ENCODE peak calls at places on chromosomes 12 and 14, in ten cellular contexts. Y is neural progenitor cell, O is tibial nerve, I is tibial artery, A is fibroblast of lung, N is Peyer's patch, H is left ventricle myocardium inferior, K is testis, R is cardiac muscle cell, Q is heart right ventricle. W is an unnamed sample.

GRCh38 chr12:52171950-52172512 is 19.8 kb downstream of the KRT80 start:
- DNase-seq in Y (peak; percentile 66), O (no peak), I (no peak), A (peak; percentile 61), N (peak; percentile 72), H (no peak), K (peak; percentile 37), R (no peak), Q (no peak), W (peak; percentile 96)

GRCh38 chr14:93733646-93734045 is 54.6 kb downstream of the PRIMA1 start:
- DNase-seq in Y (no peak), O (no peak), I (no peak), A (no peak), N (peak; percentile 11), H (no peak), K (no peak), R (no peak), Q (no peak), W (no peak)

GRCh38 chr14:73815849-73816816 is 35.5 kb upstream of the PTGR2 start:
- DNase-seq in Y (no peak), O (no peak), I (no peak), A (peak; percentile 67), N (no peak), H (no peak), K (no peak), R (no peak), Q (no peak), W (no peak)

GRCh38 chr12:81216739-81217138 is 138.9 kb downstream of the ACSS3 start:
- DNase-seq in Y (no peak), O (no peak), I (no peak), A (no peak), N (no peak), H (no peak), K (no peak), R (no peak), Q (no peak), W (no peak)

GRCh38 chr14:38079886-38080285 is 127.8 kb upstream of the SSTR1 start:
- DNase-seq in Y (no peak), O (no peak), I (no peak), A (no peak), N (no peak), H (no peak), K (no peak), R (no peak), Q (no peak), W (no peak)

GRCh38 chr12:57839996-57840395 is 6.5 kb downstream of the CTDSP2 start:
- DNase-seq in Y (no peak), O (no peak), I (no peak), A (no peak), N (no peak), H (no peak), K (no peak), R (no peak), Q (no peak), W (no peak)

GRCh38 chr12:79778802-79779201 is 88.0 kb upstream of the PAWR start:
- DNase-seq in Y (no peak), O (no peak), I (no peak), A (no peak), N (no peak), H (no peak), K (no peak), R (no peak), Q (no peak), W (no peak)

GRCh38 chr12:5230861-5231260 is 187.2 kb downstream of the KCNA5 start:
- DNase-seq in Y (no peak), O (no peak), I (no peak), A (no peak), N (no peak), H (no peak), K (no peak), R (no peak), Q (no peak), W (no peak)

GRCh38 chr14:55107766-55108554 is 21.1 kb upstream of the LGALS3 start:
- DNase-seq in Y (no peak), O (peak; percentile 72), I (peak; percentile 94), A (peak; percentile 98), N (peak; percentile 88), H (peak; percentile 90), K (peak; percentile 94), R (no peak), Q (peak; percentile 91), W (peak; percentile 76)

GRCh38 chr12:114678718-114679117 is 5.3 kb downstream of the TBX3 start:
- DNase-seq in Y (no peak), O (no peak), I (no peak), A (no peak), N (no peak), H (no peak), K (no peak), R (no peak), Q (no peak), W (peak; percentile 39)

GRCh38 chr12:15732341-15733061 is 56.7 kb downstream of the EPS8 start:
- DNase-seq in Y (no peak), O (no peak), I (no peak), A (peak; percentile 82), N (no peak), H (no peak), K (no peak), R (no peak), Q (no peak), W (no peak)

DNA sequence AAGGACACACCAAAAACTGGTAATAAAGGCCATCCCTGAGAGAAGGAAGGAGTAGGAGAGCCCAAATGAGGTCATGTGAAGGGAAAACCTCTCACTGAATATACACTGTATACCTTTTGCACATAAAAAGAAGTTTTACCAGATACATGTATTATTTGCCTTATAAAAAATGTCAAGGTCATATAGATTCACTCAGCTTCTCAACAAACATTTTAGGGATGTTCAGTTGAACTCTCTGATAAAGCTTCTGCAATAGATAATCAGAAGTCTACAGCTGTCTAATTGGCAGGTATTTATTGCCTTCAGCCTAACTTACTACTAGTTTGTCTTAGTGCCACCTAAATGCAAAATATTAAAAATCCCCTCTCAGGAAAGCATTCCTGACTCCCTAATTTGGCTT is 8.7 kb downstream of the SLC11A2 start:
- DNase-seq in Y (no peak), O (no peak), I (no peak), A (no peak), N (no peak), H (no peak), K (no peak), R (no peak), Q (no peak), W (no peak)
- H3K27ac ChIP-seq in Y (no peak overlapping the region), O (no peak overlapping the region), I (no peak overlapping the region), A (no peak overlapping the region), N (no peak overlapping the region), H (no peak overlapping the region), K (no peak overlapping the region), R (no peak overlapping the region), Q (no peak overlapping the region), W (no peak overlapping the region)

DNA sequence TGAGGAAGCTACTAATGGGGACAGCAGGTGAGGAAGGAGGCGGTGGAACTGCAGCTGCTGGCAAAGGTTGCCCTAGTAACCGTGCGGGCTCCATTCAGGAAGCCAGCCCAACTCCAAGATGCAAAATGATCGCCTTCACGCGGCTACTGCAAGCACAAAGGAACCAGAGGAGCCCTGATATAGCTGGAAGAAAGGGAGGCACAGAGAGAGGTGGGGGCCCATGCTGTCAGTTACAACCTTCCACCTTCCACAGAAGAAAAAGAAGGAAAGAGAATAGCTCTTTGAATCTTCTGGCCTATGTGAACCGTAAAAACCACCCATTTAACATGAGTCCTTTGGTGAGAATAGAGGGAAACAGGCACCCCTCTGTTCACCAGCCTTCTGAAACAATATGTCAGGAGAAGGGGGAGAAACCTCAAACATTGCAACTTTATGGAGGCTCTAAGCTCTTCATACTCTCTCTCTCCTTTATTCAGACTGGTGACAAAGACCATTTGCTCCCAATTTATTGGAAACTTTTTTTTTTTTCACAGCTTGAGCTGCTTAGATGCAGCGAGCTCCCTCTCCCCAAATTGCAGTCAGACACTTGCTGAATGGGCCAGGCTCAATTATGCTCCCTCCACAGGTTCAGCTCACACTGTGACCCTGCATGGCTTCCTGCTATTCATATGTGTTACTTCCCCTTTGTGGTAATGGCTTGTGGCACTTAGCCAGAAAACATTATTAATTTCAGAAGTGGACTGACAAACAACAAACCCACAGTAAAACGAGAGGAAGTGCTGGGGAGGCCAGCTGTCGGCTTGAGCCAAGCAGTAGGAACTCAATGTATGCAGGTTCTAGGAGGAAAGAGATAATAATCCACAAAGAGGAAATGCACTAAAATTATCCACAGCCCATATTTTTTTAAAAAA is 6.2 kb downstream of the DUSP6 start:
- DNase-seq in Y (peak; percentile 83), O (no peak), I (peak; percentile 65), A (peak; percentile 72), N (no peak), H (peak; percentile 45), K (peak; percentile 39), R (peak; percentile 50), Q (peak; percentile 80), W (peak; percentile 96)
- H3K4me1 ChIP-seq in Y (peaks cover 73% of the 10 kb centered on the region), O (peaks cover 45% of the 10 kb centered on the region), I (peaks cover 30% of the 10 kb centered on the region), A (peaks cover 12% of the 10 kb centered on the region), N (peaks cover 7% of the 10 kb centered on the region), H (peaks cover 72% of the 10 kb centered on the region), K (no peaks in the 10 kb centered on the region), R (peaks cover 44% of the 10 kb centered on the region), Q (peaks cover 64% of the 10 kb centered on the region), W (peaks cover 16% of the 10 kb centered on the region)

DNA sequence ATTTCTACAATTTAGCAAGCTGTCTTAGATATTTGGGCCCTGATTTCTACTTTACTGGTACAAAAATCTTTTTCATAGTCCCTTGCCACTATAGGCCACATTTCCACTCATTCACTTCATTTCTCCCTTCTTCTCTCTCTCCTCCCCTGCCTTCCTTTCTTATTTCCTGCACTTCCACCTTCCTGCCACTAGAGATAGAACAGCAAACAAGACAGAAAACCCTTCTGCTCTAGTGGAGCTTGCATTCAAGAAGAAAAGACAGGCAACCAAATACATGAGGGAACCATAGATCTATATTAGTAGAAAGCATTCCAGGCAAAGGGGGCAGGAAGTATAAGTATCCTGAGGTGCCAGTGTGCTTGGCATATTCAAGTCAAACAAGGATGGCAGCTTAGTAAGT is 623.5 kb downstream of the FLRT2 start:
- DNase-seq in Y (peak; percentile 30), O (no peak), I (no peak), A (no peak), N (no peak), H (no peak), K (no peak), R (no peak), Q (no peak), W (peak; percentile 46)
- TF ChIP-seq CTCF in Y (peak; percentile 52), O (no peak), I (no peak), A (no peak), N (no peak), H (no peak), K (peak; percentile 48), R (no peak), Q (no peak), W (peak; percentile 70)

GRCh38 chr12:23895792-23896218 is 53.7 kb downstream of the SOX5 start:
- DNase-seq in Y (peak; percentile 93), O (no peak), I (no peak), A (peak; percentile 89), N (no peak), H (no peak), K (no peak), R (no peak), Q (no peak), W (peak; percentile 74)

GRCh38 chr12:23898121-23898520 is 51.3 kb downstream of the SOX5 start:
- DNase-seq in Y (no peak), O (no peak), I (no peak), A (no peak), N (no peak), H (no peak), K (no peak), R (no peak), Q (no peak), W (no peak)

GRCh38 chr12:23893611-23894010 is 55.9 kb downstream of the SOX5 start:
- DNase-seq in Y (no peak), O (no peak), I (no peak), A (peak; percentile 57), N (no peak), H (no peak), K (no peak), R (no peak), Q (no peak), W (no peak)

GRCh38 chr12:23899434-23899833 is 50.0 kb downstream of the SOX5 start:
- DNase-seq in Y (no peak), O (no peak), I (no peak), A (no peak), N (no peak), H (no peak), K (no peak), R (no peak), Q (no peak), W (no peak)
- H3K27ac ChIP-seq in Y (peak overlapping the region; percentile 50), O (no peak overlapping the region), I (no peak overlapping the region), A (no peak overlapping the region), N (no peak overlapping the region), H (no peak overlapping the region), K (no peak overlapping the region), R (no peak overlapping the region), Q (no peak overlapping the region), W (no peak overlapping the region)

W was measured in endodermal cell.